ENCODE peak calls at places on chromosomes 16 and 17, in four cellular contexts. H, L, W and B are unnamed samples.

GRCh38 chr17:39543176-39543575 is 64.5 kb downstream of the NEUROD2 start:
- DNase-seq in H (no peak), L (no peak), W (no peak), B (no peak)

GRCh38 chr17:82931696-82932060 is 91.9 kb upstream of the ZNF750 start:
- DNase-seq in H (no peak), L (peak; percentile 94), W (no peak), B (no peak)

GRCh38 chr17:63843387-63844292 is 1.2 kb upstream of the SMARCD2 start:
- DNase-seq in H (no peak), L (peak; percentile 70), W (no peak), B (no peak)

GRCh38 chr17:76772842-76773521 is 35.1 kb downstream of the MFSD11 start:
- DNase-seq in H (no peak), L (peak; percentile 70), W (peak; percentile 59), B (no peak)

GRCh38 chr17:62898239-62898864 is 67.7 kb upstream of the TANC2 start:
- DNase-seq in H (no peak), L (no peak), W (no peak), B (no peak)

GRCh38 chr16:23959069-23959800 is 123.5 kb downstream of the PRKCB start:
- DNase-seq in H (no peak), L (no peak), W (no peak), B (no peak)

GRCh38 chr17:52827526-52827925 is 669.0 kb upstream of the CA10 start:
- DNase-seq in H (no peak), L (no peak), W (peak; percentile 70), B (no peak)

GRCh38 chr17:42459983-42460300 is 1.3 kb downstream of the ATP6V0A1 start:
- DNase-seq in H (no peak), L (peak; percentile 62), W (no peak), B (peak; percentile 17)

GRCh38 chr17:66726371-66726770 is 108.5 kb upstream of the CACNG5 start:
- DNase-seq in H (no peak), L (no peak), W (no peak), B (no peak)

GRCh38 chr17:17693253-17693954 is 12.1 kb downstream of the RAI1 start:
- DNase-seq in H (no peak), L (no peak), W (peak; percentile 88), B (no peak)

GRCh38 chr16:8885674-8886592 is 3.8 kb downstream of the LITAFD start:
- DNase-seq in H (no peak), L (peak; percentile 51), W (peak; percentile 46), B (no peak)

GRCh38 chr16:13377143-13377542 is 475.7 kb downstream of the SHISA9 start:
- DNase-seq in H (no peak), L (no peak), W (no peak), B (no peak)

GRCh38 chr17:8038954-8039610 is at the start of gene ALOX15B:
- DNase-seq in H (no peak), L (no peak), W (no peak), B (no peak)

GRCh38 chr16:86899757-86900156 is 321.4 kb downstream of the FOXL1 start:
- DNase-seq in H (no peak), L (peak; percentile 67), W (no peak), B (no peak)

GRCh38 chr16:15950167-15950854 is 895 bp downstream of the ABCC1 start:
- DNase-seq in H (no peak), L (peak; percentile 44), W (peak; percentile 40), B (peak; percentile 37)

GRCh38 chr17:77873518-77874302 is 84.8 kb upstream of the TNRC6C start:
- DNase-seq in H (no peak), L (no peak), W (no peak), B (no peak)

GRCh38 chr17:35709874-35710273 is 21.6 kb upstream of the RASL10B start:
- DNase-seq in H (no peak), L (peak; percentile 34), W (no peak), B (no peak)

GRCh38 chr17:3002538-3003301 is 60.7 kb downstream of the OR1D5 start:
- DNase-seq in H (no peak), L (no peak), W (no peak), B (no peak)

DNA sequence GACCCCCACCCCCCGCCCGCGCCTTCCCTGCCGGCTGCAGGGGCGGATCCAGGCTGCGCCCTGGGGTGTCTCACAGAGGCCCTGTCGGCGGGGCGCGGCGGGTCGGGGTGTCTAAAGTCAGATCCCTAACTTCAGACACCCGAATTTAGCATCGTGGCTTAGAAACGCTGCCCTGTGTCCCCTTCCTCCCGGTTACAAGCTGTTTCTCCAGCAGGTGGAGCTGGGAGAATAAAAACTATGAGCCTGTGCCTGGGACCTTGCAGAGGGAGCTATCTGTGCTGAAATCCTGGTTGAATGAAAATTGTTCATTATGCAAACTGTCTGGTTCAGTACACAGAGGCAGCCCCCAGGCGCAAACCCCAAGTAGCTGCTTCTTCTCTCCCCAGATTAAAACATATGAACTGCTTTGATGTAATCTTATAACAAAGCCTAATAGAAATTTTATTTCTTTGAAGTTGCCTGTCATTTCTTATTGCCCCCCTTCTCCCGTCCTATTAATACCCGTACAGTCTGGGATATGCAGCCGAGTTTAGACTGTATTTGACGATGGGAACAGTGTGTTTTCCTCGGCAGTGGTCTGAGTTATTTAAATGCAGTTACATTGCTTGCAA is 79.0 kb downstream of the RPA1 start:
- DNase-seq in H (peak; percentile 85), L (peak; percentile 73), W (peak; percentile 72), B (peak; percentile 77)
- TF ChIP-seq BHLHE40 in H (no peak), L (no peak), W (no peak), B (no peak)

DNA sequence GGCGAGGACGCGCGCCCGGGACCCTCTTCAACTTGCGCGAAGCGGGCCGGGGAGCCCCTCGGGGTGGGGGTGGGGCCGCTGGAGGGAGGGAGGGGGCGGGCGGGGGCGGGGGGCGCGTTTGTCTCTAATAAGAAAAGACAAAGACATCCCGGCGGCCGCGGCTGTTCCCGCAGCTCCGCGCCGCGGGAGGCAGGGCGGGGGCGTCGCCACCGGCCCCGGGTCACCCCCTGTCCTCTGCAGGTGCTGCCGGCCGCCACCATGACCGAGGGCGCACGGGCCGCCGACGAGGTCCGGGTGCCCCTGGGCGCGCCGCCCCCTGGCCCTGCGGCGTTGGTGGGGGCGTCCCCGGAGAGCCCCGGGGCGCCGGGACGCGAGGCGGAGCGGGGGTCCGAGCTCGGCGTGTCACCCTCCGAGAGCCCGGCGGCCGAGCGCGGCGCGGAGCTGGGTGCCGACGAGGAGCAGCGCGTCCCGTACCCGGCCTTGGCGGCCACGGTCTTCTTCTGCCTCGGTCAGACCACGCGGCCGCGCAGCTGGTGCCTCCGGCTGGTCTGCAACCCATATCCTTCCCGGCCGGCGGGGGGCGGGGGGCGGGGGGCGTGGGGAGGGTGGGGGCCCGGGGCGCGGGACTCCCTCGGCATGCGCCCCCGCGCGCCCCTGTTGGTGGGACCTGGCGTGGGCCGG is 714 bp downstream of the CACNA1H start:
- DNase-seq in H (peak; percentile 36), L (no peak), W (no peak), B (no peak)
- TF ChIP-seq BHLHE40 in H (no peak), L (no peak), W (no peak), B (no peak)

GRCh38 chr16:81458827-81459598 is 14.4 kb downstream of the CMIP start:
- DNase-seq in H (no peak), L (no peak), W (no peak), B (no peak)

GRCh38 chr16:81460075-81460474 is 15.5 kb downstream of the CMIP start:
- DNase-seq in H (no peak), L (no peak), W (no peak), B (no peak)

GRCh38 chr16:81456523-81457325 is 12.1 kb downstream of the CMIP start:
- DNase-seq in H (no peak), L (no peak), W (peak; percentile 94), B (no peak)

GRCh38 chr16:81457326-81458133 is 12.9 kb downstream of the CMIP start:
- DNase-seq in H (peak; percentile 95), L (peak; percentile 76), W (peak; percentile 89), B (no peak)

DNA sequence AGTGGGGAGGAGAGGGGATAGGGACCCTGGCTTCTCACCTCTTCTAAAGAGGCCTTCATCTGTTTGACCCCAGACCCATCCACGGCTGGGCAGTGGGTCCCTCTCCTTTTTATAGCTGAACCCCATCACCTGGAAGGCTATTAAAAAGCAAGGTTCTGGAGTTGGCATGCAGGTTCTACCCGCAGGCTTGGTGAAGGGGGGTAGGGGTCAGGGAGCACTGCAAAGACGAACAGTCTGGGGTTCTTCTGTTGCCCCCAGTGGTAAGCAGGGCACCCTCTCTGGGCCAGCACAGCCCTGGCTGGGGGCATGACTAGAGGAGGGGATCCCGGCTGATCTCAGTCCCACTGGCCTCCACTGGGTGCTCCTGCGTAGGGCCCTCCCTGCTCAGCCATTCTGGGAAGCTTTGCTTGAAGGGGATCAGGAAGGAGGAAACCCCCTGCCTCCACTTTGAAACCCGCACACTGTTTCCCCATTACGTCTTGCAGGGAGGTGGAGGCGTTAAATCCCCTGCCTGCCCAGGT is 13.6 kb downstream of the CMIP start:
- DNase-seq in H (no peak), L (no peak), W (no peak), B (no peak)
- TF ChIP-seq BHLHE40 in H (no peak), L (no peak), W (no peak), B (no peak)

GRCh38 chr16:67016143-67016542 is 12.8 kb upstream of the CBFB start:
- DNase-seq in H (no peak), L (no peak), W (no peak), B (no peak)
- TF ChIP-seq BHLHE40 in H (no peak), L (no peak), W (no peak), B (no peak)

GRCh38 chr16:69927056-69927757 is 23.9 kb upstream of the CLEC18A start:
- DNase-seq in H (no peak), L (peak; percentile 60), W (peak; percentile 41), B (no peak)

GRCh38 chr16:69926241-69926640 is 24.9 kb upstream of the CLEC18A start:
- DNase-seq in H (no peak), L (no peak), W (no peak), B (no peak)

GRCh38 chr16:69924041-69924775 is 26.9 kb upstream of the CLEC18A start:
- DNase-seq in H (no peak), L (no peak), W (no peak), B (no peak)

GRCh38 chr16:69925311-69925710 is 25.8 kb upstream of the CLEC18A start:
- DNase-seq in H (no peak), L (no peak), W (no peak), B (no peak)

GRCh38 chr16:69924777-69925191 is 26.4 kb upstream of the CLEC18A start:
- DNase-seq in H (no peak), L (peak; percentile 81), W (peak; percentile 63), B (no peak)
- TF ChIP-seq BHLHE40 in H (no peak), L (no peak), W (no peak), B (no peak)

GRCh38 chr16:73057369-73058210 is 9.7 kb upstream of the ZFHX3 start:
- DNase-seq in H (no peak), L (no peak), W (no peak), B (no peak)
- TF ChIP-seq BHLHE40 in H (no peak), L (no peak), W (no peak), B (no peak)

GRCh38 chr16:49183911-49184310 is 97.7 kb downstream of the CBLN1 start:
- DNase-seq in H (peak; percentile 5), L (no peak), W (peak; percentile 20), B (peak; percentile 48)
- TF ChIP-seq BHLHE40 in H (no peak), L (no peak), W (no peak), B (no peak)